ENCODE peak calls at places on chromosome 3, in seven cellular contexts. One of them, this sample, is unnamed.

GRCh38 chr3:77256584-77257488 is 216.9 kb downstream of the ROBO2 start:
- DNase-seq in PC-9: no peak
- DNase-seq in fibroblast of pulmonary artery: no peak
- DNase-seq in tibial artery: no peak
- DNase-seq in breast epithelium: no peak
- DNase-seq in cerebellar cortex: no peak
- DNase-seq in pons: no peak
- DNase-seq in this sample: peak

GRCh38 chr3:31873254-31873653 is 107.8 kb downstream of the OSBPL10 start:
- DNase-seq in breast epithelium: no peak
- DNase-seq in PC-9: no peak
- DNase-seq in pons: no peak
- DNase-seq in cerebellar cortex: no peak
- DNase-seq in fibroblast of pulmonary artery: no peak
- DNase-seq in tibial artery: no peak
- DNase-seq in this sample: no peak

GRCh38 chr3:126837773-126838172 is 133.7 kb downstream of the CHCHD6 start:
- DNase-seq in tibial artery: no peak
- DNase-seq in breast epithelium: no peak
- DNase-seq in PC-9: no peak
- DNase-seq in pons: no peak
- DNase-seq in fibroblast of pulmonary artery: no peak
- DNase-seq in cerebellar cortex: peak
- DNase-seq in this sample: no peak

GRCh38 chr3:128423525-128424147 is 43.1 kb downstream of the DNAJB8 start:
- DNase-seq in tibial artery: no peak
- DNase-seq in fibroblast of pulmonary artery: no peak
- DNase-seq in PC-9: no peak
- DNase-seq in breast epithelium: no peak
- DNase-seq in pons: no peak
- DNase-seq in cerebellar cortex: no peak
- DNase-seq in this sample: no peak

GRCh38 chr3:129602730-129603560 is 3.5 kb downstream of the PLXND1 start:
- DNase-seq in fibroblast of pulmonary artery: peak
- DNase-seq in breast epithelium: peak
- DNase-seq in pons: no peak
- DNase-seq in cerebellar cortex: peak
- DNase-seq in tibial artery: peak
- DNase-seq in PC-9: peak
- DNase-seq in this sample: no peak

GRCh38 chr3:135093121-135093520 is 298.1 kb downstream of the EPHB1 start:
- DNase-seq in cerebellar cortex: no peak
- DNase-seq in PC-9: no peak
- DNase-seq in pons: no peak
- DNase-seq in tibial artery: no peak
- DNase-seq in fibroblast of pulmonary artery: no peak
- DNase-seq in breast epithelium: no peak
- DNase-seq in this sample: no peak

GRCh38 chr3:127815001-127815400 is 7.3 kb downstream of the MGLL start:
- DNase-seq in breast epithelium: no peak
- DNase-seq in PC-9: no peak
- DNase-seq in pons: no peak
- DNase-seq in cerebellar cortex: no peak
- DNase-seq in tibial artery: no peak
- DNase-seq in fibroblast of pulmonary artery: no peak
- DNase-seq in this sample: no peak

GRCh38 chr3:159453036-159453435 is 535.6 kb upstream of the IL12A start:
- DNase-seq in pons: no peak
- DNase-seq in PC-9: no peak
- DNase-seq in cerebellar cortex: no peak
- DNase-seq in fibroblast of pulmonary artery: no peak
- DNase-seq in tibial artery: no peak
- DNase-seq in breast epithelium: no peak
- DNase-seq in this sample: no peak

GRCh38 chr3:195895900-195896360 is 12.4 kb downstream of the TNK2 start:
- DNase-seq in PC-9: peak
- DNase-seq in pons: peak
- DNase-seq in fibroblast of pulmonary artery: no peak
- DNase-seq in cerebellar cortex: peak
- DNase-seq in breast epithelium: peak
- DNase-seq in tibial artery: peak
- DNase-seq in this sample: peak

GRCh38 chr3:161559177-161559998 is 62.8 kb downstream of the OTOL1 start:
- DNase-seq in PC-9: no peak
- DNase-seq in cerebellar cortex: peak
- DNase-seq in breast epithelium: no peak
- DNase-seq in pons: peak
- DNase-seq in fibroblast of pulmonary artery: peak
- DNase-seq in tibial artery: no peak
- DNase-seq in this sample: peak

GRCh38 chr3:55526332-55527030 is 39.4 kb upstream of the WNT5A start:
- DNase-seq in cerebellar cortex: no peak
- DNase-seq in pons: no peak
- DNase-seq in fibroblast of pulmonary artery: no peak
- DNase-seq in breast epithelium: no peak
- DNase-seq in PC-9: peak
- DNase-seq in tibial artery: no peak
- DNase-seq in this sample: no peak

GRCh38 chr3:197942956-197943556 is 6.9 kb upstream of the RPL35A start:
- DNase-seq in PC-9: peak
- DNase-seq in fibroblast of pulmonary artery: peak
- DNase-seq in cerebellar cortex: peak
- DNase-seq in pons: peak
- DNase-seq in breast epithelium: no peak
- DNase-seq in tibial artery: no peak
- DNase-seq in this sample: no peak

GRCh38 chr3:37814547-37814946 is 47.1 kb upstream of the CTDSPL start:
- DNase-seq in cerebellar cortex: no peak
- DNase-seq in tibial artery: no peak
- DNase-seq in fibroblast of pulmonary artery: peak
- DNase-seq in breast epithelium: no peak
- DNase-seq in PC-9: no peak
- DNase-seq in pons: no peak
- DNase-seq in this sample: no peak

GRCh38 chr3:10653866-10654611 is 148.7 kb upstream of the ATP2B2 start:
- DNase-seq in PC-9: no peak
- DNase-seq in tibial artery: no peak
- DNase-seq in fibroblast of pulmonary artery: no peak
- DNase-seq in breast epithelium: no peak
- DNase-seq in cerebellar cortex: no peak
- DNase-seq in pons: no peak
- DNase-seq in this sample: no peak

GRCh38 chr3:67076607-67077006 is 78.5 kb downstream of the KBTBD8 start:
- DNase-seq in cerebellar cortex: no peak
- DNase-seq in fibroblast of pulmonary artery: peak
- DNase-seq in pons: no peak
- DNase-seq in breast epithelium: no peak
- DNase-seq in tibial artery: no peak
- DNase-seq in PC-9: no peak
- DNase-seq in this sample: no peak

GRCh38 chr3:5011555-5012256 is 32.5 kb downstream of the BHLHE40 start:
- DNase-seq in fibroblast of pulmonary artery: no peak
- DNase-seq in tibial artery: no peak
- DNase-seq in cerebellar cortex: no peak
- DNase-seq in breast epithelium: no peak
- DNase-seq in PC-9: no peak
- DNase-seq in pons: no peak
- DNase-seq in this sample: no peak

GRCh38 chr3:32457971-32458471 is 44.6 kb downstream of the CMTM6 start:
- DNase-seq in cerebellar cortex: no peak
- DNase-seq in tibial artery: no peak
- DNase-seq in PC-9: no peak
- DNase-seq in breast epithelium: no peak
- DNase-seq in fibroblast of pulmonary artery: no peak
- DNase-seq in pons: peak
- DNase-seq in this sample: no peak

GRCh38 chr3:185824467-185825378 is at the start of gene IGF2BP2:
- DNase-seq in pons: no peak
- DNase-seq in breast epithelium: no peak
- DNase-seq in PC-9: peak
- DNase-seq in tibial artery: peak
- DNase-seq in cerebellar cortex: peak
- DNase-seq in fibroblast of pulmonary artery: peak
- DNase-seq in this sample: no peak

GRCh38 chr3:104402902-104403301 is 963.8 kb upstream of the ALCAM start:
- DNase-seq in pons: no peak
- DNase-seq in breast epithelium: no peak
- DNase-seq in PC-9: no peak
- DNase-seq in fibroblast of pulmonary artery: no peak
- DNase-seq in cerebellar cortex: no peak
- DNase-seq in tibial artery: no peak
- DNase-seq in this sample: no peak

GRCh38 chr3:64163755-64164148 is 61.5 kb downstream of the PRICKLE2 start:
- DNase-seq in tibial artery: no peak
- DNase-seq in PC-9: peak
- DNase-seq in fibroblast of pulmonary artery: peak
- DNase-seq in cerebellar cortex: no peak
- DNase-seq in breast epithelium: no peak
- DNase-seq in pons: no peak
- DNase-seq in this sample: no peak

GRCh38 chr3:147419062-147419701 is 10.0 kb downstream of the ZIC1 start:
- DNase-seq in cerebellar cortex: peak
- DNase-seq in PC-9: no peak
- DNase-seq in breast epithelium: no peak
- DNase-seq in pons: peak
- DNase-seq in tibial artery: no peak
- DNase-seq in fibroblast of pulmonary artery: peak
- DNase-seq in this sample: no peak

GRCh38 chr3:157300091-157300490 is 136.6 kb upstream of the PTX3 start:
- DNase-seq in pons: no peak
- DNase-seq in cerebellar cortex: no peak
- DNase-seq in breast epithelium: no peak
- DNase-seq in fibroblast of pulmonary artery: peak
- DNase-seq in tibial artery: no peak
- DNase-seq in PC-9: no peak
- DNase-seq in this sample: no peak

GRCh38 chr3:195078891-195079440 is 192.0 kb downstream of the XXYLT1 start:
- DNase-seq in pons: no peak
- DNase-seq in tibial artery: no peak
- DNase-seq in fibroblast of pulmonary artery: no peak
- DNase-seq in cerebellar cortex: no peak
- DNase-seq in PC-9: no peak
- DNase-seq in breast epithelium: no peak
- DNase-seq in this sample: no peak

GRCh38 chr3:113266738-113267137 is 55.4 kb downstream of the BOC start:
- DNase-seq in tibial artery: no peak
- DNase-seq in pons: no peak
- DNase-seq in PC-9: no peak
- DNase-seq in breast epithelium: no peak
- DNase-seq in fibroblast of pulmonary artery: no peak
- DNase-seq in cerebellar cortex: no peak
- DNase-seq in this sample: peak

GRCh38 chr3:31534036-31534435 is 1.3 kb downstream of the STT3B start:
- DNase-seq in fibroblast of pulmonary artery: peak
- DNase-seq in PC-9: no peak
- DNase-seq in pons: peak
- DNase-seq in cerebellar cortex: peak
- DNase-seq in tibial artery: no peak
- DNase-seq in breast epithelium: no peak
- DNase-seq in this sample: no peak

This sample was measured in COR-L47.